ENCODE peak calls at places on chromosomes 16 and 17, in four cellular contexts. F, Y, Q and R are unnamed samples.

GRCh38 chr17:31074772-31075538 is 19.8 kb upstream of the NF1 start:
- DNase-seq in F (no peak), Y (no peak), Q (no peak), R (no peak)

GRCh38 chr17:64212122-64212521 is 50.9 kb downstream of the TEX2 start:
- DNase-seq in F (no peak), Y (no peak), Q (no peak), R (no peak)

GRCh38 chr17:56172517-56172982 is 19.3 kb downstream of the ANKFN1 start:
- DNase-seq in F (no peak), Y (no peak), Q (no peak), R (no peak)

GRCh38 chr17:61399131-61400057 is at the start of gene TBX2:
- DNase-seq in F (peak; percentile 77), Y (peak; percentile 87), Q (peak; percentile 59), R (no peak)

GRCh38 chr16:68486671-68487495 is 38.6 kb upstream of the SMPD3 start:
- DNase-seq in F (no peak), Y (no peak), Q (peak; percentile 19), R (no peak)

GRCh38 chr16:21646721-21647561 is 5.5 kb downstream of the IGSF6 start:
- DNase-seq in F (no peak), Y (no peak), Q (peak; percentile 20), R (no peak)

GRCh38 chr17:33266116-33266515 is 27.0 kb downstream of the ASIC2 start:
- DNase-seq in F (no peak), Y (no peak), Q (no peak), R (no peak)

GRCh38 chr16:18788828-18789514 is 1.2 kb downstream of the RPS15A start:
- DNase-seq in F (no peak), Y (no peak), Q (no peak), R (no peak)

GRCh38 chr16:72042157-72042660 is 12.1 kb upstream of the HP start:
- DNase-seq in F (peak; percentile 53), Y (no peak), Q (peak; percentile 83), R (no peak)

GRCh38 chr16:79218358-79218757 is 382.2 kb downstream of the MAF start:
- DNase-seq in F (no peak), Y (no peak), Q (no peak), R (no peak)

DNA sequence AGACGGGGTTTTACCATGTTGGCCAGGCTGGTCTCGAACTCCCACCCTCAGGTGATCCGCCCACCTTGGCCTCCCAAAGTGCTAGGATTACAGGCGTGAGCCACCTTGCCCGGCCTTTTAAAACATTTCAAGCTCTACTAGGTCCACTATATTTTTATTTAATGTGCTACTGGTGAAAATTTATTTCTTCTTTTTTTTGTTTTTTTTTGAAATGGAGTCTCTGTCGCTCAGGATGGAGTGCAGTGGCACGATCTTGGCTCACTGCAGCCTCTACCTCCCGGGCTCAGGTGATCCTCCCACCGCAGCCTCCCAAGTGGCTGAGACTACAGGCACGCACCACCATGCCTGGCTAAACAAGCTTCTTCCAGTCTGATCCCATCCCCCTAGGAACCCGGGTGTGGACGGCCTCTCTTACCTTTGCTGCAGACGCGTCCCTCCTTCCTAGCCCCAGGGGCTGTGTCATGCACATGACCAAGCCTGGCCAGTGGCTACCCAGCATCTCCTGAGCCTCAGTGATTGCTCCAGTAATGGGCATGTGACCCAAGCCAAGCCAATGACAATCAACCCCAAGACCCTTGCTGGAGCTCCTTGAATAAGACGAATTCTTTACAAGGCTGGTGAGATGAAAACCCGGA is 40.1 kb upstream of the LITAF start:
- DNase-seq in F (no peak), Y (no peak), Q (no peak), R (no peak)
- H3K27ac ChIP-seq in F (no peak overlapping the region), Y (no peak overlapping the region), Q (no peak overlapping the region), R (peak overlapping the region; percentile 97)

GRCh38 chr16:80375513-80375912 is 165.3 kb upstream of the DYNLRB2 start:
- DNase-seq in F (no peak), Y (no peak), Q (no peak), R (no peak)
- TF ChIP-seq CTCF in F (no peak), Y (no peak), Q (no peak), R (no peak)

GRCh38 chr17:62737513-62737912 is 70.6 kb downstream of the MARCHF10 start:
- DNase-seq in F (no peak), Y (no peak), Q (no peak), R (no peak)
- H3K27ac ChIP-seq in F (no peak overlapping the region), Y (no peak overlapping the region), Q (no peak overlapping the region), R (no peak overlapping the region)

GRCh38 chr17:72223816-72224215 is 103.0 kb downstream of the SOX9 start:
- DNase-seq in F (no peak), Y (no peak), Q (no peak), R (no peak)
- TF ChIP-seq CTCF in F (no peak), Y (no peak), Q (no peak), R (no peak)

GRCh38 chr16:10578474-10579316 is 1.7 kb downstream of the EMP2 start:
- DNase-seq in F (no peak), Y (no peak), Q (no peak), R (no peak)
- H3K27ac ChIP-seq in F (no peak overlapping the region), Y (peak overlapping the region; percentile 59), Q (no peak overlapping the region), R (peak overlapping the region; percentile 46)

DNA sequence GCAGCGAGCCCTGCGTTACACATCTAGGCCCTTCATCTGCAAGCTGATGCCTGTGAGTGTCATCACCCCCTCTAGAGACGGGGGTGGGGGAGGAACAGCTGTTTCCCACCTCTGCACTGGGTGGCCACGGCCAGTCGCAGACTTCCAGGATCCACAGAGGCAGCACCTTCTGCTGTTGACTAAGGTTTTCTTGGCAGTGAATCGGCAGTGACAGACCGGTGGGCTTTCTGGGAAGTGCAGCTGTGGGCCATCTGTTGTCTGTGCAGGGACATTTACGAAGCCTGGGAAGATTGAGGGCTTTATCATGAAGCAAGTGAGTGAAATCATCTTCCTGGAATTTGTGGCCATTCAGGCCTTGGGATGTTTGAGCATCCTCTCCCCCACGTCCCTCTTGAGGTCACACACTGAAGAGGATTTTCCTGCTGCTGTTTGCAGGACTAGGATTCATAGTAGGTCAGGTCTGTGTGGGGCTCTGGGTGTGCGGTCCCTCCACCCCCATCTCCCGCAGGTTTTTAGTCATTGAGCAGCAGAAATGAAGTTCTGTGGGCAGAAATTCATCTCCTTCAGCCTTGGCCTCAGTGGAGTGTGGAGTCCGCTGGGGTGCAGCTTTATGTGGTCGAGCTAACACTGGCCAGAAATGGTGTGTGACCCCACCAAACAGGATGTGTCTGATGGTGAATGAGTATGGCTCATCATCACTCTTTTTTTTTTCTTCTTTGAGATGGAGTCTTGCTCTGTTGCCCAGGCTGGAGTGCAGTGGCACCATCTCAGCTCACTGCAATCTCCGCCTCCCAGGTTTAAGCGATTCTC is 12.0 kb downstream of the PGS1 start:
- DNase-seq in F (peak; percentile 41), Y (peak; percentile 49), Q (no peak), R (no peak)
- TF ChIP-seq CTCF in F (no peak), Y (no peak), Q (no peak), R (no peak)

GRCh38 chr17:67548693-67549092 is 169.0 kb upstream of the NOL11 start:
- DNase-seq in F (no peak), Y (no peak), Q (no peak), R (no peak)
- H3K27ac ChIP-seq in F (no peak overlapping the region), Y (no peak overlapping the region), Q (no peak overlapping the region), R (no peak overlapping the region)

GRCh38 chr16:2177561-2177960 is 18.8 kb downstream of the CASKIN1 start:
- DNase-seq in F (no peak), Y (no peak), Q (no peak), R (no peak)

GRCh38 chr16:2175454-2175853 is 19.9 kb downstream of the TRAF7 start:
- DNase-seq in F (no peak), Y (no peak), Q (no peak), R (no peak)

GRCh38 chr16:2176047-2176446 is 20.4 kb downstream of the CASKIN1 start:
- DNase-seq in F (no peak), Y (no peak), Q (no peak), R (no peak)

GRCh38 chr16:2178321-2179106 is 17.9 kb downstream of the CASKIN1 start:
- DNase-seq in F (no peak), Y (no peak), Q (no peak), R (no peak)

GRCh38 chr16:2177101-2177500 is 19.3 kb downstream of the CASKIN1 start:
- DNase-seq in F (no peak), Y (no peak), Q (no peak), R (no peak)
- TF ChIP-seq CTCF in F (no peak), Y (no peak), Q (no peak), R (no peak)